ENCODE peak calls at places on chromosomes 16 and 17, in six cellular contexts. One of them, this sample, is unnamed.

GRCh38 chr17:8832711-8833352 is 33.7 kb upstream of the MFSD6L start:
- DNase-seq in GM12891: peak; percentile 56
- DNase-seq in H1: peak; percentile 95
- DNase-seq in HepG2: no peak
- DNase-seq in K562: peak; percentile 49
- DNase-seq in GM12878: no peak
- DNase-seq in this sample: peak; percentile 45

GRCh38 chr16:57270221-57271062 is 14.0 kb downstream of the PLLP start:
- DNase-seq in GM12891: no peak
- DNase-seq in H1: no peak
- DNase-seq in HepG2: no peak
- DNase-seq in K562: no peak
- DNase-seq in GM12878: no peak
- DNase-seq in this sample: no peak

GRCh38 chr17:41049110-41049509 is 2.0 kb upstream of the KRTAP2-1 start:
- DNase-seq in GM12891: no peak
- DNase-seq in H1: no peak
- DNase-seq in HepG2: peak; percentile 63
- DNase-seq in K562: no peak
- DNase-seq in GM12878: no peak
- DNase-seq in this sample: no peak

GRCh38 chr16:8660841-8661301 is 13.5 kb upstream of the ABAT start:
- DNase-seq in GM12891: peak; percentile 44
- DNase-seq in H1: peak; percentile 87
- DNase-seq in HepG2: peak; percentile 71
- DNase-seq in K562: peak; percentile 65
- DNase-seq in GM12878: no peak
- DNase-seq in this sample: peak; percentile 34

GRCh38 chr17:36661047-36661666 is 59.8 kb downstream of the MRM1 start:
- DNase-seq in GM12891: no peak
- DNase-seq in H1: no peak
- DNase-seq in HepG2: no peak
- DNase-seq in K562: no peak
- DNase-seq in GM12878: no peak
- DNase-seq in this sample: no peak

GRCh38 chr17:52383493-52384100 is 225.1 kb upstream of the CA10 start:
- DNase-seq in GM12891: peak; percentile 15
- DNase-seq in H1: peak; percentile 69
- DNase-seq in HepG2: peak; percentile 71
- DNase-seq in K562: peak; percentile 41
- DNase-seq in GM12878: no peak
- DNase-seq in this sample: peak; percentile 1

GRCh38 chr17:39627717-39628516 is 1.2 kb downstream of the PPP1R1B start:
- DNase-seq in GM12891: no peak
- DNase-seq in H1: no peak
- DNase-seq in HepG2: no peak
- DNase-seq in K562: no peak
- DNase-seq in GM12878: no peak
- DNase-seq in this sample: no peak

GRCh38 chr16:64969221-64969620 is 152.6 kb downstream of the CDH11 start:
- DNase-seq in GM12891: no peak
- DNase-seq in H1: no peak
- DNase-seq in HepG2: no peak
- DNase-seq in K562: no peak
- DNase-seq in GM12878: no peak
- DNase-seq in this sample: no peak

GRCh38 chr16:67563708-67564468 is 1.6 kb downstream of the CTCF start:
- DNase-seq in GM12891: no peak
- DNase-seq in H1: no peak
- DNase-seq in HepG2: peak; percentile 58
- DNase-seq in K562: peak; percentile 48
- DNase-seq in GM12878: no peak
- DNase-seq in this sample: no peak

GRCh38 chr17:44830359-44831269 is 527 bp upstream of the GJC1 start:
- DNase-seq in GM12891: no peak
- DNase-seq in H1: peak; percentile 72
- DNase-seq in HepG2: no peak
- DNase-seq in K562: no peak
- DNase-seq in GM12878: no peak
- DNase-seq in this sample: no peak

GRCh38 chr17:43536236-43537088 is 9.7 kb downstream of the ETV4 start:
- DNase-seq in GM12891: no peak
- DNase-seq in H1: no peak
- DNase-seq in HepG2: no peak
- DNase-seq in K562: peak; percentile 35
- DNase-seq in GM12878: no peak
- DNase-seq in this sample: no peak

GRCh38 chr17:64110436-64111152 is 19.4 kb downstream of the ERN1 start:
- DNase-seq in GM12891: no peak
- DNase-seq in H1: no peak
- DNase-seq in HepG2: no peak
- DNase-seq in K562: peak; percentile 63
- DNase-seq in GM12878: no peak
- DNase-seq in this sample: no peak

GRCh38 chr17:33261911-33262665 is 31.0 kb downstream of the ASIC2 start:
- DNase-seq in GM12891: no peak
- DNase-seq in H1: no peak
- DNase-seq in HepG2: no peak
- DNase-seq in K562: no peak
- DNase-seq in GM12878: no peak
- DNase-seq in this sample: no peak

GRCh38 chr17:35743911-35744328 is 9.1 kb downstream of the GAS2L2 start:
- DNase-seq in GM12891: no peak
- DNase-seq in H1: peak; percentile 80
- DNase-seq in HepG2: no peak
- DNase-seq in K562: peak; percentile 45
- DNase-seq in GM12878: no peak
- DNase-seq in this sample: no peak

GRCh38 chr16:83915081-83915480 is 16.2 kb downstream of the MLYCD start:
- DNase-seq in GM12891: peak; percentile 7
- DNase-seq in H1: no peak
- DNase-seq in HepG2: no peak
- DNase-seq in K562: no peak
- DNase-seq in GM12878: no peak
- DNase-seq in this sample: no peak

GRCh38 chr16:57265850-57266530 is 18.5 kb downstream of the PLLP start:
- DNase-seq in GM12891: no peak
- DNase-seq in H1: no peak
- DNase-seq in HepG2: no peak
- DNase-seq in K562: peak; percentile 72
- DNase-seq in GM12878: no peak
- DNase-seq in this sample: no peak

GRCh38 chr16:49492896-49493620 is 119.5 kb downstream of the C16orf78 start:
- DNase-seq in GM12891: no peak
- DNase-seq in H1: no peak
- DNase-seq in HepG2: no peak
- DNase-seq in K562: no peak
- DNase-seq in GM12878: no peak
- DNase-seq in this sample: no peak

GRCh38 chr17:67520282-67520906 is 143.3 kb downstream of the PITPNC1 start:
- DNase-seq in GM12891: no peak
- DNase-seq in H1: no peak
- DNase-seq in HepG2: no peak
- DNase-seq in K562: no peak
- DNase-seq in GM12878: no peak
- DNase-seq in this sample: no peak

GRCh38 chr16:22213801-22214200 is 7.7 kb downstream of the EEF2K start:
- DNase-seq in GM12891: no peak
- DNase-seq in H1: no peak
- DNase-seq in HepG2: no peak
- DNase-seq in K562: no peak
- DNase-seq in GM12878: no peak
- DNase-seq in this sample: no peak

GRCh38 chr16:23384878-23385277 is 68.1 kb downstream of the COG7 start:
- DNase-seq in GM12891: no peak
- DNase-seq in H1: no peak
- DNase-seq in HepG2: no peak
- DNase-seq in K562: no peak
- DNase-seq in GM12878: no peak
- DNase-seq in this sample: no peak

GRCh38 chr17:78357177-78357586 is 2.7 kb downstream of the SOCS3 start:
- DNase-seq in GM12891: no peak
- DNase-seq in H1: no peak
- DNase-seq in HepG2: no peak
- DNase-seq in K562: peak; percentile 22
- DNase-seq in GM12878: no peak
- DNase-seq in this sample: no peak

GRCh38 chr17:78355701-78356100 is 4.2 kb downstream of the SOCS3 start:
- DNase-seq in GM12891: no peak
- DNase-seq in H1: no peak
- DNase-seq in HepG2: no peak
- DNase-seq in K562: no peak
- DNase-seq in GM12878: no peak
- DNase-seq in this sample: no peak

GRCh38 chr17:78355045-78355641 is 4.7 kb downstream of the SOCS3 start:
- DNase-seq in GM12891: no peak
- DNase-seq in H1: no peak
- DNase-seq in HepG2: peak; percentile 58
- DNase-seq in K562: peak; percentile 38
- DNase-seq in GM12878: no peak
- DNase-seq in this sample: no peak

GRCh38 chr17:78357687-78358537 is 2.0 kb downstream of the SOCS3 start:
- DNase-seq in GM12891: no peak
- DNase-seq in H1: no peak
- DNase-seq in HepG2: no peak
- DNase-seq in K562: no peak
- DNase-seq in GM12878: no peak
- DNase-seq in this sample: no peak

DNA sequence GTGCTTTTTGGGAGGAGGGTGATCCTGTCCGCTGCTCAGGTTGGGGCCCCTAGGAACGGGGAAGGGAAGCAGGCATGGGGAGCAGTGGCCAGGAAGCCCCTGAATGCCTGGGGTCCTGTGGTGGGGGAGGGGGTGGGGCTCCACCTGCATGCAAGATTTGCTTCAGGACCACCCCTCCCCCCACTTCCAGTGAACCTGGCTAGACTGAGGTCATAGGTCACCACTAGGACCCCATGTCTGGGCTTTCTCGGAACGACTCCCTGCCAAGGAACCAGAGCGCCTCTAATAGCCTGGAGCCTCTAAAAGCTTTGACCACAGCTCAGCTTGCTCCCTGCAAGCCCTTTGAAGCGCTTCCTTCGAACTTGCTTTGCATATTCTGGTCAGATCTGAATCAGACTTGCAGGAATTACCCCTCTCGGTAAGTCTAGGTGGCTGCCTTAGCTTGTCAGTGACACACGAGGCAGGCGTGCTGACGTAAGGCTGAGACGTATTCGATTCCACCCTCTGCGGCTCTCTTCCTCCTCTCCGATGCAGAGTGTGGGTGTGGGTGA is 3.6 kb downstream of the SOCS3 start:
- DNase-seq in GM12891: peak; percentile 83
- DNase-seq in H1: peak; percentile 74
- DNase-seq in HepG2: no peak
- DNase-seq in K562: peak; percentile 75
- DNase-seq in GM12878: peak; percentile 97
- DNase-seq in this sample: peak; percentile 84
- TF ChIP-seq POLR2AphosphoS5 in GM12891: peak; percentile 75
- TF ChIP-seq POLR2AphosphoS5 in H1: no peak
- TF ChIP-seq POLR2AphosphoS5 in HepG2: no peak
- TF ChIP-seq POLR2AphosphoS5 in K562: no peak
- TF ChIP-seq POLR2AphosphoS5 in GM12878: peak; percentile 91
- TF ChIP-seq POLR2AphosphoS5 in this sample: no peak

DNA sequence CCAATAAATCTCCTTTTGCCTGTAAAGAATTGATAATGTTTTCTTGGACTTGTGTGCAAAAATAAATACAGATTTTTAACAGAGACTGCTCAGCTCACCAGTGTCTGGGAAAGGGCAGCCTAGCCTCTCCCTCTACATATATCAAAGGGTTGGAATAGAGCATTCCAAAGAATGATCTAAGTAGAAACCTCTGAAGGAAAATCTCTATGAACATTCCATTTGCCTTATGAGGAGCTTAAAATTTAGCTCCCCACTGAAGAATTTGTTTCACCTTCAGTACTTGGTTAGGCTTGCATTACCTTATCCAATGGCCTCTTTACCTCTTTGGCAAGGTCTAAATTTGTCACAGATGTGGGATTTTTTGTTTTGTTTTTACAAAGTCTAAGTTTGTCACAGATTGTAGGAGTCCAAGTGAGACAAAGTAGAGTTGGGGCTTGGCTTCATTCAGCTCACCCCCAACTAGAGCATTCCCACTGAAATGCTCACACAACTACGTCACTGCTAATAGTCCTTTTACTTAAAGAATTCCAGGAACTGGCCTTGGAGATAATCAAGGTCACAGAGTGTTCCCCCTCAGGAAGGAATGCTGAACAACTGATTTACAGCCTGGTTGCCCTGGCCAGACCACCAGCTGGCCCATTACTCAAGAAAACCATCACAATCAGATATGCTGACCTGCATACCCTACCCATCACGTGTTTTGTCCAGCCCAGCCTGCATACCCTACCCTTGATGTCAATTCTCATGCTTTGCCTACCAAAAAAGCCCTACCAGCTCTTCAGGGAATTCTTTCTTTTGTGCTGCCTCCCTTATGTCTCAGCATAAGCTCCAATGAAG is 26.6 kb upstream of the PPM1D start:
- DNase-seq in GM12891: no peak
- DNase-seq in H1: no peak
- DNase-seq in HepG2: peak; percentile 33
- DNase-seq in K562: no peak
- DNase-seq in GM12878: no peak
- DNase-seq in this sample: no peak
- TF ChIP-seq TAF1 in GM12891: no peak
- TF ChIP-seq TAF1 in H1: no peak
- TF ChIP-seq TAF1 in HepG2: no peak
- TF ChIP-seq TAF1 in K562: no peak
- TF ChIP-seq TAF1 in GM12878: no peak
- TF ChIP-seq TAF1 in this sample: no peak

GRCh38 chr17:58382108-58382884 is 30.3 kb upstream of the SUPT4H1 start:
- DNase-seq in GM12891: no peak
- DNase-seq in H1: peak; percentile 28
- DNase-seq in HepG2: peak; percentile 60
- DNase-seq in K562: no peak
- DNase-seq in GM12878: peak; percentile 44
- DNase-seq in this sample: no peak

GRCh38 chr17:58380207-58381123 is 28.5 kb upstream of the SUPT4H1 start:
- DNase-seq in GM12891: no peak
- DNase-seq in H1: peak; percentile 6
- DNase-seq in HepG2: no peak
- DNase-seq in K562: no peak
- DNase-seq in GM12878: no peak
- DNase-seq in this sample: no peak

GRCh38 chr17:58378895-58379824 is 27.2 kb upstream of the SUPT4H1 start:
- DNase-seq in GM12891: no peak
- DNase-seq in H1: peak; percentile 16
- DNase-seq in HepG2: no peak
- DNase-seq in K562: peak; percentile 50
- DNase-seq in GM12878: no peak
- DNase-seq in this sample: no peak

GRCh38 chr17:58382885-58383248 is 30.9 kb upstream of the SUPT4H1 start:
- DNase-seq in GM12891: no peak
- DNase-seq in H1: no peak
- DNase-seq in HepG2: no peak
- DNase-seq in K562: no peak
- DNase-seq in GM12878: no peak
- DNase-seq in this sample: no peak

GRCh38 chr17:58381124-58381838 is 29.3 kb upstream of the SUPT4H1 start:
- DNase-seq in GM12891: no peak
- DNase-seq in H1: peak; percentile 23
- DNase-seq in HepG2: peak; percentile 97
- DNase-seq in K562: no peak
- DNase-seq in GM12878: no peak
- DNase-seq in this sample: no peak
- TF ChIP-seq POLR2A in GM12891: no peak
- TF ChIP-seq POLR2A in H1: no peak
- TF ChIP-seq POLR2A in HepG2: peak; percentile 95
- TF ChIP-seq POLR2A in K562: no peak
- TF ChIP-seq POLR2A in GM12878: no peak
- TF ChIP-seq POLR2A in this sample: no peak

GRCh38 chr17:38510424-38511125 is 82.3 kb downstream of the ARHGAP23 start:
- DNase-seq in GM12891: peak; percentile 48
- DNase-seq in H1: peak; percentile 82
- DNase-seq in HepG2: peak; percentile 39
- DNase-seq in K562: peak; percentile 56
- DNase-seq in GM12878: no peak
- DNase-seq in this sample: peak; percentile 28
- TF ChIP-seq POLR2AphosphoS5 in GM12891: no peak
- TF ChIP-seq POLR2AphosphoS5 in H1: peak; percentile 4
- TF ChIP-seq POLR2AphosphoS5 in HepG2: no peak
- TF ChIP-seq POLR2AphosphoS5 in K562: no peak
- TF ChIP-seq POLR2AphosphoS5 in GM12878: no peak
- TF ChIP-seq POLR2AphosphoS5 in this sample: no peak

This sample was measured in GM12892.